ENCODE peak calls at places on chromosomes 2 and 18, in five cellular contexts. V is CD8-positive, alpha-beta memory T cell; F is mucosa of descending colon; M is cardiac muscle cell; R is neural progenitor cell. P is an unnamed sample.

GRCh38 chr2:220586980-220587549 is 959.6 kb downstream of the SLC4A3 start:
- DNase-seq in V (no peak), F (no peak), M (peak; percentile 60), R (no peak), P (no peak)

GRCh38 chr2:177265386-177265690 is 811 bp upstream of the NFE2L2 start:
- DNase-seq in V (peak; percentile 35), F (no peak), M (no peak), R (no peak), P (peak; percentile 53)

GRCh38 chr2:99810241-99810640 is 320.4 kb upstream of the REV1 start:
- DNase-seq in V (no peak), F (no peak), M (no peak), R (no peak), P (no peak)

GRCh38 chr2:231172020-231172419 is 26.4 kb upstream of the ARMC9 start:
- DNase-seq in V (no peak), F (no peak), M (peak; percentile 85), R (no peak), P (no peak)

GRCh38 chr2:179005976-179006375 is 44.0 kb downstream of the CCDC141 start:
- DNase-seq in V (no peak), F (no peak), M (no peak), R (no peak), P (no peak)

GRCh38 chr2:142723236-142723635 is 154.2 kb upstream of the KYNU start:
- DNase-seq in V (no peak), F (no peak), M (no peak), R (no peak), P (no peak)

GRCh38 chr2:242085941-242086621 is 216.6 kb downstream of the RTP5 start:
- DNase-seq in V (no peak), F (no peak), M (peak; percentile 62), R (no peak), P (peak; percentile 25)

GRCh38 chr2:200177971-200178911 is 128.3 kb upstream of the SPATS2L start:
- DNase-seq in V (no peak), F (no peak), M (no peak), R (no peak), P (no peak)

GRCh38 chr2:206392118-206392517 is 51.2 kb upstream of the ADAM23 start:
- DNase-seq in V (no peak), F (no peak), M (peak; percentile 60), R (peak; percentile 45), P (no peak)

GRCh38 chr2:162212366-162212765 is 30.9 kb downstream of the FAP start:
- DNase-seq in V (no peak), F (no peak), M (peak; percentile 34), R (no peak), P (no peak)

GRCh38 chr18:2536493-2536892 is 34.8 kb downstream of the METTL4 start:
- DNase-seq in V (no peak), F (no peak), M (peak; percentile 72), R (no peak), P (no peak)

DNA sequence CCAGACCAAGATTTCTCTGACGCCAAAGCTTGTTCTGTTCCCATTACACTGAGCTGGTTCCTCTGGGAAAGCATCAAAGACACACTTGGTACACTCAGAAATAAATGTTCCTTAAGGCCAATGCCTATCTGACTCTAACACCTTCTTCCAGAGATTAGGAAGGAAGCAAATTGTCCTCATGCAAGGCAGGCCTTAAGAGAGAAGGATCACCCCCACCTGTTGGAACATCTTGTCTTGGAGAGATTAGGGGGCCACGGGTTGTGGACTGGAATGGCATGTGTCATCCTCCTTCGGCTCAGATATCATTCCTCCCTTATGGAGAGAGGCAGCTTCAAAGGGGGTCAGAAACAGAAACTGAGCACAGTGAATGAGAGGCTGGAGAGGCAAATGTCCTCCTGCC is 100.1 kb downstream of the ANKRD44 start:
- DNase-seq in V (no peak), F (no peak), M (no peak), R (no peak), P (no peak)
- H3K4me1 ChIP-seq in V (peaks cover 99% of the 10 kb centered on the region), F (peaks cover 16% of the 10 kb centered on the region), M (no peaks in the 10 kb centered on the region), R (no peaks in the 10 kb centered on the region), P (peaks cover 98% of the 10 kb centered on the region)

GRCh38 chr2:181954538-181954883 is 31.1 kb upstream of the PPP1R1C start:
- DNase-seq in V (no peak), F (no peak), M (peak; percentile 11), R (no peak), P (no peak)
- H3K4me3 ChIP-seq in V (no peak overlapping the region), F (no peak overlapping the region), M (no peak overlapping the region), R (peak overlapping the region; percentile 48), P (no peak overlapping the region)

DNA sequence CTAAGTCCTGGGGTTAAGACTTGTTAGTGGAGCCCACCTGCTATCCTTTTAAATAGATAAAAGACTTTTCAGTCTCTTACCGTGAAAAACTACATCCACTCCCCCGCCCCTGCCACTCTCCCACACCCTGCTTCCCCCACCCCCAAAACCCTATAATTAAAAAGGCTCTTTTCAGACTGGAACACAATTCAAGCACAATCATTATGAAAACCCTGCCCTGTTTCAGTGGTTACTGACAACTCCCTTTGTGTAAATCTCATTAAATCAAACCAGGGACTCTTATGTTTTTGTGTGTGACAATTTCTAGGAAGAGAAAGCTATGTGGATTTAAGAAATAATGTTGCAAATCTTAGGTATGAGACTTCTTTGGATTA is 21.0 kb upstream of the ZNF532 start:
- DNase-seq in V (no peak), F (no peak), M (no peak), R (no peak), P (no peak)
- H3K4me1 ChIP-seq in V (no peaks in the 10 kb centered on the region), F (peaks cover 5% of the 10 kb centered on the region), M (peaks cover 6% of the 10 kb centered on the region), R (peaks cover 56% of the 10 kb centered on the region), P (no peaks in the 10 kb centered on the region)

GRCh38 chr2:11498543-11499034 is 32.6 kb upstream of the E2F6 start:
- DNase-seq in V (no peak), F (peak; percentile 42), M (no peak), R (peak; percentile 36), P (no peak)

GRCh38 chr2:11498126-11498473 is 32.1 kb upstream of the E2F6 start:
- DNase-seq in V (no peak), F (no peak), M (no peak), R (no peak), P (no peak)

GRCh38 chr2:11495844-11496271 is 29.9 kb upstream of the E2F6 start:
- DNase-seq in V (no peak), F (no peak), M (no peak), R (peak; percentile 76), P (no peak)

GRCh38 chr2:11494310-11494709 is 28.3 kb upstream of the E2F6 start:
- DNase-seq in V (no peak), F (no peak), M (no peak), R (no peak), P (no peak)

GRCh38 chr2:11496311-11496710 is 30.4 kb upstream of the E2F6 start:
- DNase-seq in V (no peak), F (no peak), M (no peak), R (no peak), P (no peak)
- H3K4me3 ChIP-seq in V (no peak overlapping the region), F (no peak overlapping the region), M (no peak overlapping the region), R (peak overlapping the region; percentile 31), P (no peak overlapping the region)

GRCh38 chr2:44803100-44803424 is 138.4 kb upstream of the SIX3 start:
- DNase-seq in V (no peak), F (no peak), M (no peak), R (no peak), P (no peak)
- H3K4me1 ChIP-seq in V (peaks cover 12% of the 10 kb centered on the region), F (peaks cover 5% of the 10 kb centered on the region), M (no peaks in the 10 kb centered on the region), R (peaks cover 78% of the 10 kb centered on the region), P (peaks cover 7% of the 10 kb centered on the region)

DNA sequence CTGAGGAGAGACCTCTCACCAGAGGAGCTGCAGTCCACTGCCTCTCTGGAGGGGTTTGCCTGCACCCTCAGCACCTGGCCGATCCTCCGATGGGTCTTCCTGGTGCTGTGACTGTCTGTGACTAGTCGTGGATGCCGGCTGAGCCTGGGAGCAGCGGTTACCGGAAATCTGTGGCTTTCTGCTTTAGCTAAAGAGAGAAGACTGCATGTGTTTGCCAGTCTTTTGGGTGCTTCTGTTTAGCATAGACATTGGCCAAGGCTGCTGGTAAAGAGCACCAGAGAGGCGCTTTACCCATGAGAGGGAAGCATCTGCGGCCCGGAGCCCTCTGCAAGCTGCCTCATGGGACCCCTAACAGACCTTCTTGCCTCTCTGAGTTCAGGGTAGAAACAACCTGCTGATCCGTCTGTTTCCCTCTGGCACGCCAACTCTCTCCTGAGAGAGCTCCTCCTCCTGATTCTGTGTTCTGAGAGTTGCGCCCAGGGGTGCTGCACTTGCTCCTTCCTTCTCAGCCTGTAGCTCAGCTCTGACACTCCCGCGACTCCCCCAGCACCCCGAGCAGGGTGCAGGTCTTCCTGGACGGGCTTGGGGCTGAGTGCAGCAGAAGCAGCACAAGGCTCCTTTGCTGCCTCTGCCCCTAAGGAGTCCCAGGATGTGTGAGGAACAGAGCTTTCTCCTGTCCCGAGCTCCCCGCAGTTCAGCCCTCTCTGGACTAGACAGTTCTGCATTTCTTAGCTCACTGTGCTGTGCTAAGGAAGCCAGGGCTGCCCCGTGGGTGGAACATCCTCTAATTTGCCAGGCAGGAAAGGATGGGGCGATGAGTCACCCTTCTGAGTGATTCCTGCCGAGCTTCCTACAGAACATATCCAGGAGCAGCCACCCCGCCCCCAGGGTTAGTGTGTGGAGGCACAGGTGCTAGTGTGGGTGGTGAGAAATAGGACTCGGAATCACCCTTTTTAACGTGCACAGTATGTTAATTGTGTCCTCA is 203.2 kb downstream of the SH3RF3 start:
- DNase-seq in V (no peak), F (peak; percentile 38), M (peak; percentile 88), R (no peak), P (peak; percentile 37)
- H3K4me3 ChIP-seq in V (peak overlapping the region; percentile 30), F (no peak overlapping the region), M (no peak overlapping the region), R (no peak overlapping the region), P (peak overlapping the region; percentile 32)

DNA sequence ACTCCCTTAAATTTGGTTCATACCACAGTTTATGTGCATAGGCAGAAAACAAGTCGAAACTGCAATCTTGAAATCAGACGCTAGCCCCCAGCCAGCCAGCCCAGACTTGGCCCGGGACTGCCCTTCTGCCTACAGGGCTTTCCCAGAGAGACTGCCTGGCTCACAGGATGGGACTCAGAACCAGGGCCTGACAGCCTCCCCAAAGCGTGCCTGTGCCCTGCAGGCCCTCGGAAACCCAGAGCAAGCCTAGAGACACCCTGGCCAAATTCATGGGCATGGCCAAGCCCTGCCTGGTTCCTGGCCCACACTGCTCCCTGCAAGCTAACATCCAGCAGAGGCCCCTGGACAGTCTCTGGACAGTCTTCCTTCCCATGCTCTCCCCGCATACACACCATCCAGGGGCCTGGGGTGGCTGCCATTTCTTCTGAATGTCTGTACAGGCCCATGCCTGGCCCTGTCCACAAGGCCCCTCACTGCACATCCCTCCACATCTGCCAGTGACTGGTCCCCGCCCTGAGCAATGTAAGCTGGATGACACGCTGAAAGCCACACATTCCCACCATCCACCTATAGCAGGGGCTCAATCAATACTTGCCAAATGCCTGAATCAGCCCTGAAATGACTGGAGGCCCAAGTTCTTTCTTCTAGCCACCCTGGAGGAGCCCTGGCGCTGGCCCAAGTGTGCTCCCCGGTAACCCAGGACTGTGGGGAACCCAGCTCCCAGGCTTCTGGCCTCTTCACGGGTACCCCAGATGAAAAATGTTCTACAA is 73.1 kb downstream of the HDAC4 start:
- DNase-seq in V (no peak), F (no peak), M (no peak), R (no peak), P (no peak)
- H3K4me1 ChIP-seq in V (peaks cover 49% of the 10 kb centered on the region), F (peaks cover 25% of the 10 kb centered on the region), M (peaks cover 23% of the 10 kb centered on the region), R (peaks cover 24% of the 10 kb centered on the region), P (peaks cover 58% of the 10 kb centered on the region)

DNA sequence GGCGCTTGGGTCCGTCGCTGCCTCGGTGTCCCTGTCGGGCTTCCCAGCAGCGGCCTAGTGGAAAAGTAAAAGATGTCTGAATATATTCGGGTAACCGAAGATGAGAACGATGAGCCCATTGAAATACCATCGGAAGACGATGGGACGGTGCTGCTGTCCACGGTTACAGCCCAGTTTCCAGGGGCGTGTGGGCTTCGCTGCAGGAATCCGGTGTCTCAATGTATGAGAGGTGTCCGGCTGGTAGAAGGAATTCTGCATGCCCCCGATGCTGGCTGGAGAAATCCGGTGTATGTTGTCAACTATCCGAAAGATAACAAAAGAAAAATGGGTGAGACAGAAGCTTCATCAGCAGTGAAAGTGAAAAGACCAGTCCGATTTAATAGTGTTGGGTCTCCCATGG is 8.0 kb downstream of the HES6 start:
- DNase-seq in V (no peak), F (no peak), M (no peak), R (no peak), P (no peak)
- H3K4me3 ChIP-seq in V (no peak overlapping the region), F (no peak overlapping the region), M (peak overlapping the region; percentile 41), R (peak overlapping the region; percentile 51), P (peak overlapping the region; percentile 66)

GRCh38 chr2:119937680-119938079 is 75.2 kb upstream of the EPB41L5 start:
- DNase-seq in V (no peak), F (no peak), M (no peak), R (no peak), P (no peak)
- H3K4me1 ChIP-seq in V (peaks cover 46% of the 10 kb centered on the region), F (no peaks in the 10 kb centered on the region), M (no peaks in the 10 kb centered on the region), R (no peaks in the 10 kb centered on the region), P (peaks cover 7% of the 10 kb centered on the region)